ENCODE peak calls at places on chromosome 18, in six cellular contexts. D, X, V, J, B and U are unnamed samples.

GRCh38 chr18:27696148-27696547 is 480.8 kb downstream of the CDH2 start:
- DNase-seq in D (no peak), X (no peak), V (no peak), J (no peak), B (no peak), U (no peak)

GRCh38 chr18:7272268-7273049 is 41.6 kb downstream of the LRRC30 start:
- DNase-seq in D (no peak), X (peak), V (peak), J (peak), B (peak), U (no peak)

GRCh38 chr18:7605705-7606104 is 38.6 kb downstream of the PTPRM start:
- DNase-seq in D (no peak), X (no peak), V (no peak), J (no peak), B (no peak), U (no peak)

GRCh38 chr18:72470391-72470790 is 73.8 kb downstream of the CBLN2 start:
- DNase-seq in D (no peak), X (peak), V (no peak), J (no peak), B (no peak), U (no peak)

GRCh38 chr18:318791-319291 is 51.0 kb upstream of the THOC1 start:
- DNase-seq in D (no peak), X (peak), V (no peak), J (peak), B (no peak), U (no peak)

GRCh38 chr18:76620326-76620813 is 125.3 kb upstream of the ZNF516 start:
- DNase-seq in D (peak), X (peak), V (peak), J (peak), B (peak), U (no peak)

GRCh38 chr18:48663931-48664847 is 125.4 kb downstream of the CTIF start:
- DNase-seq in D (peak), X (peak), V (peak), J (peak), B (peak), U (no peak)

GRCh38 chr18:57122906-57123510 is 23.9 kb upstream of the BOD1L2 start:
- DNase-seq in D (no peak), X (no peak), V (no peak), J (no peak), B (no peak), U (no peak)

GRCh38 chr18:26804474-26804873 is 61.0 kb downstream of the AQP4 start:
- DNase-seq in D (no peak), X (no peak), V (no peak), J (no peak), B (no peak), U (no peak)

GRCh38 chr18:69795785-69796184 is 151.9 kb downstream of the CD226 start:
- DNase-seq in D (no peak), X (peak), V (no peak), J (peak), B (no peak), U (no peak)

GRCh38 chr18:22868831-22869230 is 64.3 kb upstream of the RBBP8 start:
- DNase-seq in D (no peak), X (no peak), V (no peak), J (no peak), B (no peak), U (no peak)

GRCh38 chr18:28075501-28075900 is 101.4 kb downstream of the CDH2 start:
- DNase-seq in D (no peak), X (peak), V (no peak), J (peak), B (no peak), U (no peak)

GRCh38 chr18:50626317-50626716 is 66.4 kb downstream of the MAPK4 start:
- DNase-seq in D (no peak), X (no peak), V (no peak), J (no peak), B (no peak), U (no peak)

GRCh38 chr18:50624981-50625380 is 65.1 kb downstream of the MAPK4 start:
- DNase-seq in D (no peak), X (no peak), V (no peak), J (no peak), B (no peak), U (no peak)

GRCh38 chr18:50622865-50623393 is 63.0 kb downstream of the MAPK4 start:
- DNase-seq in D (no peak), X (no peak), V (no peak), J (no peak), B (no peak), U (no peak)

GRCh38 chr18:50622320-50622719 is 62.4 kb downstream of the MAPK4 start:
- DNase-seq in D (no peak), X (no peak), V (no peak), J (no peak), B (no peak), U (no peak)

GRCh38 chr18:50623694-50624352 is 63.9 kb downstream of the MAPK4 start:
- DNase-seq in D (no peak), X (no peak), V (no peak), J (no peak), B (no peak), U (no peak)
- H3K27ac ChIP-seq in D (no peak), X (no peak), V (no peak), J (no peak), B (no peak), U (no peak)

GRCh38 chr18:54882318-54882717 is 54.0 kb downstream of the RAB27B start:
- DNase-seq in D (no peak), X (no peak), V (no peak), J (no peak), B (no peak), U (no peak)
- H3K4me3 ChIP-seq in D (no peak), X (no peak), V (no peak), J (no peak), B (no peak), U (no peak)

DNA sequence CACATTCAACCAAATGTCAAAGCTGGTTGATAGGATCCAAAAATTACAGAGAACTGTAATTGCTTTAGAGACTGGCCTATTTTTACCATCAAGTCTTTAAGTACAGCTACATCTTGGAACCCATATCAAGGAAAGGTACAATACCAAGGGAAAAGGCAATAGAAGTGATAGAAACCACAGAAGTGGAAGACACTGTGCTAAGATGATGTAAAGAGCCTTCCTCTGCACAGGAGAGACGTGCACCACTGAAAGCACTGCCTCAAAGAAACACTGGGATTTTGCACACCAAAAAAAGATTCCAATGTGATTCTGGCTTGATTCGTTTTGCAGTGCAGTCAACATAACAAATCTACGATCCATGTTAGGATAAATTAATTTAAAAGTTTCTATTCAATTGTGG is 103.1 kb downstream of the BCL2 start:
- DNase-seq in D (no peak), X (no peak), V (no peak), J (peak), B (no peak), U (no peak)
- H3K27ac ChIP-seq in D (peak), X (no peak), V (no peak), J (no peak), B (no peak), U (peak)

GRCh38 chr18:43760010-43760409 is 482.7 kb upstream of the SYT4 start:
- DNase-seq in D (no peak), X (no peak), V (no peak), J (no peak), B (no peak), U (no peak)

GRCh38 chr18:43751835-43752234 is 474.5 kb upstream of the SYT4 start:
- DNase-seq in D (no peak), X (no peak), V (no peak), J (no peak), B (no peak), U (no peak)

GRCh38 chr18:43758734-43759133 is 481.4 kb upstream of the SYT4 start:
- DNase-seq in D (no peak), X (no peak), V (no peak), J (no peak), B (no peak), U (no peak)

DNA sequence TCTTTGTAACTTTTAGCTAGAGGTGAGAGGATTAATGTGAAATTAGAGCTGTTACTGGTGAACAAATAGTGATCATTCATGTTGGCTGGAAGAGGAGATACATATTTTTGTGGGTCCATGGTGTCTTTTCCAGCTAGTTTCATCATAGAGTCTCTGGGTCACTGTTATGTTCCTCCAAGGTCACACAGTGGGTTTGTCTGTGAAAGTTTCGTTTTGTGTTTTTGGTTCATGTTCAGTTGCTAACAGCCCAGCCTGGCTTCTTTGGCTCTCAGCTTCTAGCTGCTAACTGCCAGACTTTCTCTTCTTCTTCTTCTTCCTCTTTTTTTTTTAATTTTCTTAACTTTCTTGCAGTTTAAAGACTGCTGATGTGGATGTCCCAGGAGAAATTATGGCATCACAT is 480.0 kb upstream of the SYT4 start:
- DNase-seq in D (no peak), X (no peak), V (peak), J (no peak), B (no peak), U (no peak)
- H3K4me3 ChIP-seq in D (no peak), X (no peak), V (no peak), J (no peak), B (no peak), U (no peak)

GRCh38 chr18:8801263-8801901 is 96.0 kb downstream of the MTCL1 start:
- DNase-seq in D (no peak), X (peak), V (no peak), J (peak), B (no peak), U (no peak)
- H3K27ac ChIP-seq in D (no peak), X (peak), V (no peak), J (peak), B (no peak), U (no peak)

GRCh38 chr18:67514901-67515540 is 1.5 kb downstream of the DSEL start:
- DNase-seq in D (no peak), X (peak), V (no peak), J (peak), B (no peak), U (no peak)

GRCh38 chr18:67516432-67517223 is at the start of gene DSEL:
- DNase-seq in D (peak), X (peak), V (peak), J (peak), B (peak), U (peak)

GRCh38 chr18:67515987-67516431 is 511 bp downstream of the DSEL start:
- DNase-seq in D (peak), X (peak), V (peak), J (peak), B (peak), U (peak)

GRCh38 chr18:67513285-67513684 is 3.2 kb downstream of the DSEL start:
- DNase-seq in D (no peak), X (no peak), V (no peak), J (no peak), B (no peak), U (no peak)

GRCh38 chr18:67514465-67514864 is 2.1 kb downstream of the DSEL start:
- DNase-seq in D (no peak), X (no peak), V (no peak), J (no peak), B (no peak), U (no peak)
- H3K4me3 ChIP-seq in D (no peak), X (peak), V (no peak), J (peak), B (no peak), U (no peak)

GRCh38 chr18:8856187-8856586 is 150.8 kb downstream of the MTCL1 start:
- DNase-seq in D (no peak), X (no peak), V (no peak), J (no peak), B (no peak), U (no peak)
- H3K27ac ChIP-seq in D (no peak), X (no peak), V (no peak), J (no peak), B (no peak), U (no peak)

GRCh38 chr18:75161629-75162028 is 47.3 kb downstream of the PTGR3 start:
- DNase-seq in D (no peak), X (peak), V (peak), J (no peak), B (no peak), U (no peak)
- H3K4me3 ChIP-seq in D (peak), X (no peak), V (peak), J (no peak), B (no peak), U (peak)

GRCh38 chr18:80198391-80198790 is 48.9 kb downstream of the PARD6G start:
- DNase-seq in D (no peak), X (no peak), V (no peak), J (no peak), B (no peak), U (no peak)

GRCh38 chr18:80196528-80197320 is 50.6 kb downstream of the PARD6G start:
- DNase-seq in D (no peak), X (peak), V (no peak), J (peak), B (peak), U (no peak)

GRCh38 chr18:80194874-80195570 is 52.3 kb downstream of the PARD6G start:
- DNase-seq in D (no peak), X (no peak), V (no peak), J (no peak), B (no peak), U (no peak)

GRCh38 chr18:80198994-80199748 is 48.1 kb downstream of the PARD6G start:
- DNase-seq in D (no peak), X (no peak), V (no peak), J (no peak), B (peak), U (no peak)

DNA sequence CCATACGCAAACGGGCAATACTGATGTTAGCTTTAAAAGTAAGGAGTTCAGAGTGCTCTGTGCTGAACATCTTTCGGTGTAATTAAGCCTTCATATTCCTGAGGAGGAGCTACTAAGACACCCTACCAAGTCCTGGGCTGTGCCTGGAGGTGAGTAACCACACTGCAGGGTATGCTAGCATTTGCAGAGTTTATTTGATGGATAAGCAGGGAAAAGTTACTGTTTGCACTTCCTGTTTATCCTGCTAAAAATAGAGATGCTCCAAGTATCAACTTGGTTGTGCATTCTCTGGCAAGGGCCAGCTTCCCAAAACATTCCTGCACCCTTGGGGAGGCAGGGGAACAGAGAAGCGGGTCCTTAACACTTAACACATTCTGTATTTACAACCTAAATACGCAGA is 49.8 kb downstream of the PARD6G start:
- DNase-seq in D (no peak), X (no peak), V (no peak), J (no peak), B (peak), U (no peak)
- H3K27ac ChIP-seq in D (peak), X (no peak), V (no peak), J (no peak), B (no peak), U (no peak)

GRCh38 chr18:65988371-65988770 is 237.6 kb downstream of the CDH7 start:
- DNase-seq in D (no peak), X (no peak), V (no peak), J (no peak), B (no peak), U (no peak)
- H3K4me3 ChIP-seq in D (no peak), X (no peak), V (no peak), J (no peak), B (no peak), U (no peak)